ENCODE peak calls at places on chromosome 18, in ten cellular contexts. E is lung; X is stimulated activated CD4-positive, alpha-beta T cell treated with anti-CD3 and anti-CD28 coated beads, TNF-alpha, amount 100 ng/mL, for 48 hours; V is activated naive CD8-positive, alpha-beta T cell treated with anti-CD3 and anti-CD28 coated beads, Interleukin-2, amount 10 ng/mL, durations not matched to agents 7 days and 5 days; I is EL; K is ELR; H is activated CD4-positive, alpha-beta T cell treated with anti-CD3 and anti-CD28 coated beads for 4 hours; M is smooth muscle cell of the brain vasculature; Y is NCI-H2081; L is mesothelial cell of epicardium. A is an unnamed sample.

GRCh38 chr18:79598046-79598884 is 81.3 kb upstream of the CTDP1 start:
- DNase-seq in K (no peak), H (no peak), M (no peak), I (no peak), E (no peak), V (no peak), X (no peak), L (no peak), Y (no peak), A (no peak)

GRCh38 chr18:46393230-46393629 is 263.8 kb downstream of the LOXHD1 start:
- DNase-seq in E (no peak), L (no peak), X (no peak), Y (no peak), I (no peak), V (no peak), H (no peak), M (no peak), K (no peak), A (no peak)

GRCh38 chr18:49613741-49614151 is 51.9 kb downstream of the LIPG start:
- DNase-seq in E (no peak), M (no peak), L (no peak), V (no peak), Y (peak), I (no peak), H (no peak), K (no peak), X (no peak), A (no peak)

GRCh38 chr18:10771053-10771709 is 245.4 kb downstream of the NAPG start:
- DNase-seq in X (no peak), Y (no peak), K (peak), E (no peak), M (no peak), L (no peak), H (no peak), I (peak), V (no peak), A (no peak)

GRCh38 chr18:42192251-42193248 is 237.5 kb downstream of the PIK3C3 start:
- DNase-seq in Y (no peak), H (no peak), E (no peak), M (no peak), I (no peak), X (no peak), K (no peak), V (no peak), L (no peak), A (no peak)

GRCh38 chr18:39627936-39628335 is 2062.3 kb upstream of the CELF4 start:
- DNase-seq in H (no peak), I (no peak), L (no peak), E (no peak), Y (no peak), K (no peak), X (no peak), V (no peak), M (no peak), A (no peak)

GRCh38 chr18:74222710-74223497 is 68.9 kb downstream of the CYB5A start:
- DNase-seq in H (no peak), L (no peak), K (no peak), Y (no peak), M (no peak), I (no peak), V (no peak), E (no peak), X (no peak), A (no peak)

GRCh38 chr18:74635202-74635969 is 37.7 kb downstream of the ZNF407 start:
- DNase-seq in K (no peak), H (no peak), V (no peak), M (no peak), E (no peak), L (no peak), X (no peak), Y (no peak), I (no peak), A (no peak)

GRCh38 chr18:49959176-49959575 is 145.8 kb upstream of the ACAA2 start:
- DNase-seq in X (no peak), E (no peak), H (no peak), V (no peak), L (no peak), M (no peak), Y (no peak), I (no peak), K (no peak), A (no peak)

GRCh38 chr18:73283788-73284187 is 416.0 kb upstream of the NETO1 start:
- DNase-seq in X (no peak), I (peak), M (no peak), K (peak), V (no peak), H (no peak), Y (no peak), L (no peak), E (no peak), A (no peak)

GRCh38 chr18:46324556-46324955 is 220.4 kb downstream of the HAUS1 start:
- DNase-seq in I (peak), Y (no peak), E (no peak), X (no peak), V (no peak), L (no peak), M (peak), H (no peak), K (peak), A (no peak)

GRCh38 chr18:7760967-7761946 is 194.1 kb downstream of the PTPRM start:
- DNase-seq in H (no peak), L (no peak), V (no peak), I (no peak), M (peak), Y (no peak), X (no peak), K (no peak), E (no peak), A (no peak)

GRCh38 chr18:67217551-67218166 is 298.9 kb downstream of the DSEL start:
- DNase-seq in K (peak), M (peak), V (no peak), I (peak), H (peak), X (peak), L (peak), Y (peak), E (peak), A (peak)

GRCh38 chr18:8348051-8348450 is 261.2 kb upstream of the RAB12 start:
- DNase-seq in V (no peak), Y (peak), K (no peak), E (no peak), I (no peak), X (no peak), H (no peak), M (no peak), L (no peak), A (no peak)

GRCh38 chr18:22465859-22466602 is 48.3 kb upstream of the CTAGE1 start:
- DNase-seq in M (no peak), E (peak), H (no peak), I (peak), V (no peak), Y (no peak), X (no peak), K (peak), L (no peak), A (no peak)

GRCh38 chr18:4283746-4284291 is 171.3 kb downstream of the DLGAP1 start:
- DNase-seq in I (no peak), V (no peak), K (no peak), L (no peak), Y (no peak), E (no peak), X (no peak), H (no peak), M (no peak), A (no peak)

GRCh38 chr18:60377778-60378469 is 5.3 kb upstream of the MC4R start:
- DNase-seq in Y (no peak), I (no peak), E (no peak), K (no peak), M (no peak), X (no peak), V (no peak), H (no peak), L (no peak), A (no peak)

GRCh38 chr18:10454800-10455550 is 540 bp downstream of the APCDD1 start:
- DNase-seq in V (no peak), E (peak), X (no peak), M (no peak), I (peak), K (no peak), Y (no peak), L (peak), H (no peak), A (peak)

GRCh38 chr18:40055262-40055661 is 1899.8 kb upstream of the PIK3C3 start:
- DNase-seq in K (no peak), H (no peak), Y (no peak), I (no peak), E (no peak), L (no peak), X (no peak), M (no peak), V (no peak), A (no peak)

A was measured in stimulated activated naive B cell treated with anti-CD40 and anti-IgM and Interleukin-4, amounts not matched to agents 10 μg/mL and 1 μg/mL and 100 μg/mL, for 72 hours.